ENCODE peak calls at places on chromosomes 3 and 15, in four cellular contexts. L, C, G and I are unnamed samples. For H3K4me1, the result is how much of the 10 kb centered on the place peaks cover.

GRCh38 chr15:55921744-55922143 is 71.7 kb downstream of the NEDD4 start:
- DNase-seq in L (no peak), C (no peak), G (no peak), I (no peak)

GRCh38 chr3:44114142-44114541 is 127.5 kb upstream of the TOPAZ1 start:
- DNase-seq in L (peak), C (no peak), G (no peak), I (no peak)

GRCh38 chr15:38050529-38050928 is 116.1 kb downstream of the TMCO5A start:
- DNase-seq in L (no peak), C (no peak), G (no peak), I (no peak)

GRCh38 chr3:133211449-133211848 is 173.3 kb downstream of the TMEM108 start:
- DNase-seq in L (no peak), C (no peak), G (peak), I (no peak)

GRCh38 chr3:134211797-134212196 is 38.9 kb downstream of the RYK start:
- DNase-seq in L (no peak), C (no peak), G (peak), I (no peak)

GRCh38 chr15:39135989-39136388 is 444.9 kb upstream of the THBS1 start:
- DNase-seq in L (no peak), C (no peak), G (no peak), I (no peak)

GRCh38 chr3:141071681-141072260 is 20.6 kb downstream of the SPSB4 start:
- DNase-seq in L (peak), C (peak), G (no peak), I (no peak)

GRCh38 chr15:95162521-95162920 is 931.2 kb downstream of the MCTP2 start:
- DNase-seq in L (no peak), C (no peak), G (no peak), I (no peak)

GRCh38 chr3:57230006-57230405 is 2.5 kb downstream of the APPL1 start:
- DNase-seq in L (no peak), C (no peak), G (no peak), I (no peak)

GRCh38 chr15:74511583-74511982 is 29.4 kb upstream of the ARID3B start:
- DNase-seq in L (peak), C (no peak), G (no peak), I (no peak)

GRCh38 chr15:89363133-89363532 is 28.5 kb upstream of the POLG start:
- DNase-seq in L (no peak), C (no peak), G (no peak), I (no peak)

GRCh38 chr3:25883492-25883891 is 93.6 kb downstream of the OXSM start:
- DNase-seq in L (no peak), C (no peak), G (no peak), I (no peak)
- H3K4me1 ChIP-seq in L (under half), C (under half), G (under half), I (under half)

GRCh38 chr3:14439501-14440167 is 37.2 kb downstream of the SLC6A6 start:
- DNase-seq in L (peak), C (no peak), G (no peak), I (no peak)

GRCh38 chr3:14441920-14442300 is 39.5 kb downstream of the SLC6A6 start:
- DNase-seq in L (no peak), C (no peak), G (no peak), I (no peak)

GRCh38 chr3:14441240-14441919 is 39.0 kb downstream of the SLC6A6 start:
- DNase-seq in L (no peak), C (no peak), G (no peak), I (no peak)

GRCh38 chr3:14440168-14440518 is 37.7 kb downstream of the SLC6A6 start:
- DNase-seq in L (no peak), C (no peak), G (no peak), I (no peak)

GRCh38 chr3:14440531-14441239 is 38.3 kb downstream of the SLC6A6 start:
- DNase-seq in L (no peak), C (no peak), G (no peak), I (no peak)
- H3K27ac ChIP-seq in L (no peak), C (no peak), G (no peak), I (no peak)

DNA sequence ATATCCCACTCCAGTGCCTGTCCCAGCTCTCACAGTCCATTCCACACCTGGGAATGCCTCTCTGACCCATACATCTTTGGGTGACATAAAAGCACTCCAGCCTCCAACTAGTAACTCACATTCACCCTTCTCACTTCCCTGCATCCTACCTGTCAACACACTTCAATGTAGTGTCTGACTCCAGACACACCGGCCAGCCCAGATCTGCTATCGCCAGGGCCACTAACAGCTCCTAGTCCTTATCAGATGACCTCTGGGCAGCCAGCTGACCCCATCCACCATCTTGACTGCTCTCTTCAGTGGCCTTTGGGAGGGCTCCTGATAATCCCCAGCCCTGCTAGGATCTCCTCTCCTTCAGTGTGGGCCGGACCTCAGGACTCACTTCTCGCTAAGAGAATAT is 2.9 kb upstream of the MCM2 start:
- DNase-seq in L (no peak), C (no peak), G (no peak), I (no peak)
- H3K4me1 ChIP-seq in L (under half), C (under half), G (under half), I (under half)

GRCh38 chr15:35616436-35617271 is 70.7 kb upstream of the DPH6 start:
- DNase-seq in L (no peak), C (no peak), G (no peak), I (no peak)
- H3K27ac ChIP-seq in L (no peak), C (no peak), G (no peak), I (no peak)

GRCh38 chr15:31954364-31954763 is 76.0 kb upstream of the CHRNA7 start:
- DNase-seq in L (no peak), C (no peak), G (no peak), I (no peak)
- H3K4me1 ChIP-seq in L (under half), C (under half), G (under half), I (under half)